ENCODE peak calls at places on chromosome 21, in four cellular contexts. D is GM12865, B is MCF 10A, Y is brain microvascular endothelial cell. Z is an unnamed sample.
A peak's percentile ranks its signal among the peaks of the same experiment; 100 is the strongest.

GRCh38 chr21:24302400-24302799 is 1304.9 kb downstream of the MRPL39 start:
- DNase-seq in B (no peak), D (no peak), Y (no peak), Z (no peak)

GRCh38 chr21:33541105-33541711 is 709 bp downstream of the GART start:
- DNase-seq in Y (no peak), B (peak; percentile 27), D (peak; percentile 59), Z (no peak)

GRCh38 chr21:15422761-15423160 is 307.0 kb upstream of the USP25 start:
- DNase-seq in D (no peak), B (peak; percentile 90), Y (peak; percentile 70), Z (no peak)

GRCh38 chr21:25717491-25718139 is 17.1 kb downstream of the ATP5PF start:
- DNase-seq in B (peak; percentile 30), D (no peak), Y (peak; percentile 51), Z (no peak)

GRCh38 chr21:41396452-41397107 is 29.5 kb upstream of the MX1 start:
- DNase-seq in D (no peak), B (peak; percentile 66), Y (no peak), Z (no peak)

GRCh38 chr21:14600569-14601308 is 54.6 kb upstream of the SAMSN1 start:
- DNase-seq in Y (no peak), B (no peak), D (no peak), Z (no peak)

GRCh38 chr21:36065497-36066036 is 4.3 kb upstream of the CBR1 start:
- DNase-seq in Y (peak; percentile 36), B (peak; percentile 47), D (peak; percentile 12), Z (no peak)

GRCh38 chr21:18772876-18773275 is 369.3 kb upstream of the TMPRSS15 start:
- DNase-seq in D (no peak), Y (no peak), B (no peak), Z (no peak)

GRCh38 chr21:25350056-25350455 is 257.2 kb downstream of the MRPL39 start:
- DNase-seq in Y (peak; percentile 71), B (peak; percentile 53), D (peak; percentile 46), Z (peak; percentile 20)

GRCh38 chr21:35400233-35400939 is 351.3 kb upstream of the RUNX1 start:
- DNase-seq in B (peak; percentile 74), Y (peak; percentile 31), D (peak; percentile 68), Z (peak; percentile 65)

GRCh38 chr21:33947451-33948095 is 32.0 kb upstream of the ATP5PO start:
- DNase-seq in B (peak; percentile 98), D (peak; percentile 90), Y (peak; percentile 97), Z (peak; percentile 78)

GRCh38 chr21:28758042-28758882 is 234.4 kb downstream of the LTN1 start:
- DNase-seq in D (no peak), Y (no peak), B (peak; percentile 27), Z (no peak)

GRCh38 chr21:41000838-41001237 is 153.9 kb upstream of the DSCAM start:
- DNase-seq in B (no peak), Y (no peak), D (no peak), Z (no peak)

GRCh38 chr21:32921632-32922230 is 104.0 kb upstream of the OLIG2 start:
- DNase-seq in D (peak; percentile 55), B (peak; percentile 27), Y (no peak), Z (peak; percentile 29)

GRCh38 chr21:16569679-16570078 is 839.9 kb downstream of the USP25 start:
- DNase-seq in D (no peak), B (no peak), Y (peak; percentile 38), Z (no peak)

GRCh38 chr21:34365794-34366193 is 2.0 kb downstream of the KCNE2 start:
- DNase-seq in B (no peak), Y (no peak), D (no peak), Z (no peak)

GRCh38 chr21:25557170-25557569 is 50.1 kb downstream of the MRPL39 start:
- DNase-seq in D (no peak), Y (no peak), B (no peak), Z (no peak)

GRCh38 chr21:32412998-32413504 is 545 bp downstream of the EVA1C start:
- DNase-seq in Y (no peak), B (peak; percentile 58), D (no peak), Z (no peak)

GRCh38 chr21:25573409-25574206 is 33.7 kb downstream of the MRPL39 start:
- DNase-seq in B (peak; percentile 70), D (peak; percentile 83), Y (peak; percentile 98), Z (no peak)

GRCh38 chr21:35234725-35235124 is 185.6 kb upstream of the RUNX1 start:
- DNase-seq in D (peak; percentile 54), B (no peak), Y (no peak), Z (peak; percentile 12)

GRCh38 chr21:34204481-34205439 is 131.4 kb downstream of the MRPS6 start:
- DNase-seq in D (no peak), Y (no peak), B (no peak), Z (no peak)

GRCh38 chr21:25790122-25790951 is 55.6 kb downstream of the GABPA start:
- DNase-seq in Y (peak; percentile 18), D (peak; percentile 42), B (peak; percentile 49), Z (peak; percentile 17)

GRCh38 chr21:28072601-28073000 is 920.1 kb downstream of the LTN1 start:
- DNase-seq in D (no peak), Y (no peak), B (no peak), Z (no peak)

GRCh38 chr21:32653326-32653901 is 41.2 kb upstream of the CFAP298 start:
- DNase-seq in B (peak; percentile 27), Y (peak; percentile 2), D (peak; percentile 49), Z (peak; percentile 55)

DNA sequence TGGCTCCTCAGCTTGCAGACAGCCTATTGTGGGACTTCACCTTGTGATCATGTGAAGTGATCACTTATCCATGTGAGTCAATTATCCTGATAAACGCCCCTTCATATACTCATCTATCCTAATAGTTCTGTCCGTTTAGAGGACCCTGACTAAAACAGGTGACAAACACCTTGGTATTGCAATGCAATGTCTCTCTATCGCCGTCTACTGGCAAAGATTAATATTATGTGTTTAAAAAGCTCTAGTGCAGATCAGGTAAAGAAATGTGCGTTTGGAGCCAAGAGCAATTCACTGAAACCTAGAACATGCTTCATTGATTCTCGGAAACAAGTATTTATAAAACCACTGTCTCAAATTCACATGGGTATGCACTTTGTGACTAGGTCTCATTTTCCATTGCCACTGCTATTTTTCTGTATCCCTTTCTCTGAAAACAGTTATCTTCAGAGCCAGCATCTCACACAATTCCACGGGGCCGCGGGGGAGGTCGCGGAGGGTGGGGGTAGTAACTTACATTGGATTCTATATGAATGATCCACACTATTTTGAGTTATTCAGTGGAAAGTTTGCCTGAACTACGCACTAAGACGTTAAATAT is 554.6 kb upstream of the NCAM2 start:
- DNase-seq in D (peak; percentile 6), B (peak; percentile 44), Y (no peak), Z (no peak)
- TF ChIP-seq CTCF in D (peak; percentile 46), B (peak; percentile 61), Y (peak; percentile 37), Z (no peak)

DNA sequence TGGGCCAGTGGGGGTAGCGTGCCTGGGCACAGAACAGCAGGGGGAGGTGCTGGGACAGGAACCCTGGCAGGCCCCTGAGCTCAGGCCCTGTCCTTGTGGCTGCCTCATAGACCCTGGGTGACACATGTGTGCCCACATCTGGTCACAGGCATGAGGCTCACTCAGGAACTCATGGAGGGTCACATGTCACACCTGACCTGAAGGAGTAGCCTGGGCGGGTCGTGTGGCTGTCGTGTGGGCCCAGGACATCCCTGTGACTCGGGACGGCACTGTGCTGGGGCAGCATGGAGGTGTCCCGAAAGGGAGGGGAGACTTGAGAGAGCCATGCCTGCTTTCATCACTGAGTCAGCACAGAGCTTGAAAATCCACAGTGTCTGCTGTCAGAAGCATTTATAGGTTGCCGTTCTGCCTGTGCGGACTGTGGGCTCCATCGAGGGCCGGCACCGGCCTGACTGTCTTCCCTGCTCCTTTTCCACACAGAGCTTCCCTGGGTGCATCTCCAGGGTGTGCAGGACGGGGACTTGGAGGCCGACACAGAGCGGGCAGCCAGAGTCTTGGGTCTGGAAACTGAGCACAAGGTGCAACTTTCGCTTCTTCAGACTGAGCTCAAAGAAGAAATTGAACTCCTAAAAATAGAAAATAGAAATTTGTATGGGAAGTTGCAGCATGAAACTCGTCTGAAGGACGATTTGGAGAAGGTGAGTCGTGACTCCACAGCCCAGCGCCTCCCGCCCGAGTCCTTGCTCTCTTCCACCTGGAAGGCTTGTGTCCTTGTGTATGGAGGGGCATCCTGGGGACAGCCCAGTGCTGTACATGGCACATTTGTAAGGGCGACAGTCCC is 32.8 kb downstream of the PCNT start:
- DNase-seq in D (peak; percentile 53), B (no peak), Y (no peak), Z (peak; percentile 51)
- TF ChIP-seq CTCF in D (no peak), B (no peak), Y (no peak), Z (no peak)

GRCh38 chr21:45103966-45104520 is 29.7 kb downstream of the ADARB1 start:
- DNase-seq in B (no peak), D (no peak), Y (no peak), Z (no peak)

GRCh38 chr21:45105906-45106485 is 31.6 kb downstream of the ADARB1 start:
- DNase-seq in D (no peak), Y (no peak), B (no peak), Z (no peak)

GRCh38 chr21:45104560-45104959 is 30.2 kb downstream of the ADARB1 start:
- DNase-seq in B (peak; percentile 53), Y (no peak), D (peak; percentile 31), Z (no peak)

GRCh38 chr21:45100866-45101265 is 26.5 kb downstream of the ADARB1 start:
- DNase-seq in Y (no peak), B (no peak), D (no peak), Z (no peak)

DNA sequence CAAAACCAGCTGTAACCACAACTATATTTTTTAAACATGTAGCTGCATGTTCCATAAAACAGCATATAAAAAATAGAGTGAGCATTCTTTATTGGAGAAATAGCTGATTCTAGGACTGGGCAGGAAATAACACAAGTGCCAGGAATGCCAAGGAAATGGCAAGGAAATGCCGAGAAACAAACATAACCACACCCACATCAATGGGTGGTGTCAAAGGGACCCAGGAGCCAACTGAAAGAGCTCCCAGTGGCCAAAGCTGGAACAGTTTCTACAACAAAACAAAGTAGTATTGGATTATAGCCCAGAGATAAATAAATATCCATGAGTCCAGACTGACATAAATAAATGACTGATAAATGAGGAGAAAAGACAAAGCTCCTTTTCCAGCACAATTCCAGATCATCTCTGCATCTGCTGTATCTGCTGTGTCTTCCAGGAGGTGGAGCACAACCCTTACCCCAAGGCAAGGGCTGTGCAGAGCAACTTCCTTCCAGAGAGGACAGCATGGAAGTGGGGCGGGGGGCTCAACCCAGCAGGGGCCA is 28.1 kb downstream of the ADARB1 start:
- DNase-seq in Y (peak; percentile 22), D (no peak), B (peak; percentile 78), Z (no peak)
- TF ChIP-seq CTCF in Y (peak; percentile 33), D (peak; percentile 14), B (peak; percentile 15), Z (peak; percentile 21)

GRCh38 chr21:21324297-21324696 is 326.1 kb downstream of the NCAM2 start:
- DNase-seq in Y (no peak), D (no peak), B (no peak), Z (no peak)
- TF ChIP-seq CTCF in Y (no peak), D (no peak), B (no peak), Z (no peak)

GRCh38 chr21:37909936-37910335 is 6.3 kb downstream of the KCNJ6 start:
- DNase-seq in B (no peak), D (no peak), Y (no peak), Z (no peak)
- TF ChIP-seq CTCF in B (no peak), D (no peak), Y (peak; percentile 58), Z (no peak)